ENCODE peak calls at places on chromosomes 12 and 14, in ten cellular contexts. One of them, this sample, is unnamed.

GRCh38 chr12:65902504-65902903 is 78.2 kb downstream of the HMGA2 start:
- DNase-seq in fibroblast of villous mesenchyme: peak
- DNase-seq in Daoy: no peak
- DNase-seq in left ventricle myocardium inferior: no peak
- DNase-seq in T-helper 1 cell: no peak
- DNase-seq in fibroblast of the aortic adventitia: peak
- DNase-seq in small intestine: no peak
- DNase-seq in stimulated activated CD8-positive, alpha-beta memory T cell treated with anti-CD3 and anti-CD28 coated beads, Interleukin-15, amount 100 ng/mL, for 24 hours: no peak
- DNase-seq in NCI-H2107: no peak
- DNase-seq in HFFc6: peak
- DNase-seq in this sample: no peak

GRCh38 chr12:107884769-107885694 is 110.5 kb downstream of the ASCL4 start:
- DNase-seq in fibroblast of villous mesenchyme: peak
- DNase-seq in Daoy: peak
- DNase-seq in left ventricle myocardium inferior: no peak
- DNase-seq in T-helper 1 cell: no peak
- DNase-seq in fibroblast of the aortic adventitia: peak
- DNase-seq in small intestine: peak
- DNase-seq in stimulated activated CD8-positive, alpha-beta memory T cell treated with anti-CD3 and anti-CD28 coated beads, Interleukin-15, amount 100 ng/mL, for 24 hours: no peak
- DNase-seq in NCI-H2107: peak
- DNase-seq in HFFc6: peak
- DNase-seq in this sample: no peak

GRCh38 chr12:123489580-123489979 is 31.6 kb downstream of the SNRNP35 start:
- DNase-seq in fibroblast of villous mesenchyme: no peak
- DNase-seq in Daoy: no peak
- DNase-seq in left ventricle myocardium inferior: no peak
- DNase-seq in T-helper 1 cell: no peak
- DNase-seq in fibroblast of the aortic adventitia: no peak
- DNase-seq in small intestine: no peak
- DNase-seq in stimulated activated CD8-positive, alpha-beta memory T cell treated with anti-CD3 and anti-CD28 coated beads, Interleukin-15, amount 100 ng/mL, for 24 hours: no peak
- DNase-seq in NCI-H2107: no peak
- DNase-seq in HFFc6: no peak
- DNase-seq in this sample: no peak

GRCh38 chr12:119644930-119645329 is 23.0 kb upstream of the PRKAB1 start:
- DNase-seq in fibroblast of villous mesenchyme: no peak
- DNase-seq in Daoy: no peak
- DNase-seq in left ventricle myocardium inferior: no peak
- DNase-seq in T-helper 1 cell: no peak
- DNase-seq in fibroblast of the aortic adventitia: no peak
- DNase-seq in small intestine: no peak
- DNase-seq in stimulated activated CD8-positive, alpha-beta memory T cell treated with anti-CD3 and anti-CD28 coated beads, Interleukin-15, amount 100 ng/mL, for 24 hours: no peak
- DNase-seq in NCI-H2107: no peak
- DNase-seq in HFFc6: no peak
- DNase-seq in this sample: no peak

GRCh38 chr12:114777052-114777451 is 93.1 kb upstream of the TBX3 start:
- DNase-seq in fibroblast of villous mesenchyme: peak
- DNase-seq in Daoy: peak
- DNase-seq in left ventricle myocardium inferior: no peak
- DNase-seq in T-helper 1 cell: no peak
- DNase-seq in fibroblast of the aortic adventitia: peak
- DNase-seq in small intestine: no peak
- DNase-seq in stimulated activated CD8-positive, alpha-beta memory T cell treated with anti-CD3 and anti-CD28 coated beads, Interleukin-15, amount 100 ng/mL, for 24 hours: no peak
- DNase-seq in NCI-H2107: no peak
- DNase-seq in HFFc6: peak
- DNase-seq in this sample: no peak

GRCh38 chr12:460301-461230 is 827 bp downstream of the B4GALNT3 start:
- DNase-seq in fibroblast of villous mesenchyme: no peak
- DNase-seq in Daoy: peak
- DNase-seq in left ventricle myocardium inferior: no peak
- DNase-seq in T-helper 1 cell: peak
- DNase-seq in fibroblast of the aortic adventitia: no peak
- DNase-seq in small intestine: peak
- DNase-seq in stimulated activated CD8-positive, alpha-beta memory T cell treated with anti-CD3 and anti-CD28 coated beads, Interleukin-15, amount 100 ng/mL, for 24 hours: no peak
- DNase-seq in NCI-H2107: no peak
- DNase-seq in HFFc6: no peak
- DNase-seq in this sample: peak

GRCh38 chr14:51302319-51303030 is 62.4 kb downstream of the TMX1 start:
- DNase-seq in fibroblast of villous mesenchyme: peak
- DNase-seq in Daoy: no peak
- DNase-seq in left ventricle myocardium inferior: no peak
- DNase-seq in T-helper 1 cell: no peak
- DNase-seq in fibroblast of the aortic adventitia: no peak
- DNase-seq in small intestine: no peak
- DNase-seq in stimulated activated CD8-positive, alpha-beta memory T cell treated with anti-CD3 and anti-CD28 coated beads, Interleukin-15, amount 100 ng/mL, for 24 hours: no peak
- DNase-seq in NCI-H2107: no peak
- DNase-seq in HFFc6: no peak
- DNase-seq in this sample: peak

GRCh38 chr14:75969126-75969525 is 12.7 kb downstream of the TGFB3 start:
- DNase-seq in fibroblast of villous mesenchyme: no peak
- DNase-seq in Daoy: no peak
- DNase-seq in left ventricle myocardium inferior: no peak
- DNase-seq in T-helper 1 cell: no peak
- DNase-seq in fibroblast of the aortic adventitia: no peak
- DNase-seq in small intestine: no peak
- DNase-seq in stimulated activated CD8-positive, alpha-beta memory T cell treated with anti-CD3 and anti-CD28 coated beads, Interleukin-15, amount 100 ng/mL, for 24 hours: no peak
- DNase-seq in NCI-H2107: no peak
- DNase-seq in HFFc6: no peak
- DNase-seq in this sample: no peak

GRCh38 chr12:68793436-68793835 is 14.5 kb upstream of the MDM2 start:
- DNase-seq in fibroblast of villous mesenchyme: no peak
- DNase-seq in Daoy: no peak
- DNase-seq in left ventricle myocardium inferior: no peak
- DNase-seq in T-helper 1 cell: no peak
- DNase-seq in fibroblast of the aortic adventitia: no peak
- DNase-seq in small intestine: no peak
- DNase-seq in stimulated activated CD8-positive, alpha-beta memory T cell treated with anti-CD3 and anti-CD28 coated beads, Interleukin-15, amount 100 ng/mL, for 24 hours: no peak
- DNase-seq in NCI-H2107: no peak
- DNase-seq in HFFc6: no peak
- DNase-seq in this sample: no peak

GRCh38 chr14:102988054-102988453 is 65.6 kb downstream of the AMN start:
- DNase-seq in fibroblast of villous mesenchyme: peak
- DNase-seq in Daoy: no peak
- DNase-seq in left ventricle myocardium inferior: no peak
- DNase-seq in T-helper 1 cell: no peak
- DNase-seq in fibroblast of the aortic adventitia: peak
- DNase-seq in small intestine: no peak
- DNase-seq in stimulated activated CD8-positive, alpha-beta memory T cell treated with anti-CD3 and anti-CD28 coated beads, Interleukin-15, amount 100 ng/mL, for 24 hours: no peak
- DNase-seq in NCI-H2107: no peak
- DNase-seq in HFFc6: no peak
- DNase-seq in this sample: no peak

GRCh38 chr14:76261371-76261811 is 109.7 kb downstream of the GPATCH2L start:
- DNase-seq in fibroblast of villous mesenchyme: peak
- DNase-seq in Daoy: no peak
- DNase-seq in left ventricle myocardium inferior: no peak
- DNase-seq in T-helper 1 cell: no peak
- DNase-seq in fibroblast of the aortic adventitia: peak
- DNase-seq in small intestine: no peak
- DNase-seq in stimulated activated CD8-positive, alpha-beta memory T cell treated with anti-CD3 and anti-CD28 coated beads, Interleukin-15, amount 100 ng/mL, for 24 hours: no peak
- DNase-seq in NCI-H2107: peak
- DNase-seq in HFFc6: no peak
- DNase-seq in this sample: no peak

GRCh38 chr12:25436206-25436912 is 116.7 kb downstream of the LMNTD1 start:
- DNase-seq in fibroblast of villous mesenchyme: peak
- DNase-seq in Daoy: peak
- DNase-seq in left ventricle myocardium inferior: no peak
- DNase-seq in T-helper 1 cell: no peak
- DNase-seq in fibroblast of the aortic adventitia: peak
- DNase-seq in small intestine: peak
- DNase-seq in stimulated activated CD8-positive, alpha-beta memory T cell treated with anti-CD3 and anti-CD28 coated beads, Interleukin-15, amount 100 ng/mL, for 24 hours: no peak
- DNase-seq in NCI-H2107: no peak
- DNase-seq in HFFc6: peak
- DNase-seq in this sample: peak

GRCh38 chr14:64324461-64325255 is 30.5 kb upstream of the ESR2 start:
- DNase-seq in fibroblast of villous mesenchyme: peak
- DNase-seq in Daoy: peak
- DNase-seq in left ventricle myocardium inferior: no peak
- DNase-seq in T-helper 1 cell: no peak
- DNase-seq in fibroblast of the aortic adventitia: peak
- DNase-seq in small intestine: no peak
- DNase-seq in stimulated activated CD8-positive, alpha-beta memory T cell treated with anti-CD3 and anti-CD28 coated beads, Interleukin-15, amount 100 ng/mL, for 24 hours: no peak
- DNase-seq in NCI-H2107: no peak
- DNase-seq in HFFc6: peak
- DNase-seq in this sample: no peak

GRCh38 chr14:89304972-89305703 is 111.9 kb downstream of the FOXN3 start:
- DNase-seq in fibroblast of villous mesenchyme: peak
- DNase-seq in Daoy: peak
- DNase-seq in left ventricle myocardium inferior: no peak
- DNase-seq in T-helper 1 cell: no peak
- DNase-seq in fibroblast of the aortic adventitia: peak
- DNase-seq in small intestine: no peak
- DNase-seq in stimulated activated CD8-positive, alpha-beta memory T cell treated with anti-CD3 and anti-CD28 coated beads, Interleukin-15, amount 100 ng/mL, for 24 hours: no peak
- DNase-seq in NCI-H2107: peak
- DNase-seq in HFFc6: peak
- DNase-seq in this sample: peak

GRCh38 chr12:16389594-16389993 is 42.1 kb downstream of the MGST1 start:
- DNase-seq in fibroblast of villous mesenchyme: peak
- DNase-seq in Daoy: peak
- DNase-seq in left ventricle myocardium inferior: no peak
- DNase-seq in T-helper 1 cell: no peak
- DNase-seq in fibroblast of the aortic adventitia: peak
- DNase-seq in small intestine: no peak
- DNase-seq in stimulated activated CD8-positive, alpha-beta memory T cell treated with anti-CD3 and anti-CD28 coated beads, Interleukin-15, amount 100 ng/mL, for 24 hours: no peak
- DNase-seq in NCI-H2107: peak
- DNase-seq in HFFc6: peak
- DNase-seq in this sample: no peak

GRCh38 chr12:100826323-100826722 is 31.7 kb downstream of the ANO4 start:
- DNase-seq in fibroblast of villous mesenchyme: peak
- DNase-seq in Daoy: peak
- DNase-seq in left ventricle myocardium inferior: peak
- DNase-seq in T-helper 1 cell: no peak
- DNase-seq in fibroblast of the aortic adventitia: peak
- DNase-seq in small intestine: peak
- DNase-seq in stimulated activated CD8-positive, alpha-beta memory T cell treated with anti-CD3 and anti-CD28 coated beads, Interleukin-15, amount 100 ng/mL, for 24 hours: no peak
- DNase-seq in NCI-H2107: no peak
- DNase-seq in HFFc6: peak
- DNase-seq in this sample: peak

GRCh38 chr12:67268335-67268895 is 743 bp upstream of the CAND1 start:
- DNase-seq in fibroblast of villous mesenchyme: peak
- DNase-seq in Daoy: peak
- DNase-seq in left ventricle myocardium inferior: peak
- DNase-seq in T-helper 1 cell: peak
- DNase-seq in fibroblast of the aortic adventitia: peak
- DNase-seq in small intestine: peak
- DNase-seq in stimulated activated CD8-positive, alpha-beta memory T cell treated with anti-CD3 and anti-CD28 coated beads, Interleukin-15, amount 100 ng/mL, for 24 hours: peak
- DNase-seq in NCI-H2107: peak
- DNase-seq in HFFc6: peak
- DNase-seq in this sample: peak

GRCh38 chr14:89013098-89013504 is 188.7 kb downstream of the TTC8 start:
- DNase-seq in fibroblast of villous mesenchyme: peak
- DNase-seq in Daoy: peak
- DNase-seq in left ventricle myocardium inferior: no peak
- DNase-seq in T-helper 1 cell: no peak
- DNase-seq in fibroblast of the aortic adventitia: peak
- DNase-seq in small intestine: peak
- DNase-seq in stimulated activated CD8-positive, alpha-beta memory T cell treated with anti-CD3 and anti-CD28 coated beads, Interleukin-15, amount 100 ng/mL, for 24 hours: no peak
- DNase-seq in NCI-H2107: peak
- DNase-seq in HFFc6: peak
- DNase-seq in this sample: no peak

GRCh38 chr12:20474443-20474842 is 106.1 kb downstream of the PDE3A start:
- DNase-seq in fibroblast of villous mesenchyme: no peak
- DNase-seq in Daoy: no peak
- DNase-seq in left ventricle myocardium inferior: no peak
- DNase-seq in T-helper 1 cell: no peak
- DNase-seq in fibroblast of the aortic adventitia: peak
- DNase-seq in small intestine: no peak
- DNase-seq in stimulated activated CD8-positive, alpha-beta memory T cell treated with anti-CD3 and anti-CD28 coated beads, Interleukin-15, amount 100 ng/mL, for 24 hours: no peak
- DNase-seq in NCI-H2107: no peak
- DNase-seq in HFFc6: no peak
- DNase-seq in this sample: no peak

This sample was measured in ovary.